ENCODE peak calls at places on chromosomes 1 and 21, in ten cellular contexts. U is CD8-positive, alpha-beta T cell; X is HCT116; C is OCI-LY7; F is MM.1S; W is aorta; Y is endodermal cell; J is right cardiac atrium; E is upper lobe of right lung; A is BE2C. N is an unnamed sample. For H3K9me3 and H3K4me1, the result is how much of the 10 kb centered on the place peaks cover.

GRCh38 chr1:1359668-1360468 is 1.5 kb upstream of the MXRA8 start:
- DNase-seq in U (no peak), X (no peak), C (no peak), F (no peak), W (peak), Y (no peak), J (peak), E (peak), A (peak), N (no peak)

GRCh38 chr1:71948561-71948960 is 333.8 kb downstream of the NEGR1 start:
- DNase-seq in U (no peak), X (no peak), C (no peak), F (no peak), W (no peak), Y (no peak), J (no peak), E (no peak), A (no peak), N (no peak)

GRCh38 chr1:231517076-231517475 is 11.4 kb upstream of the TSNAX start:
- DNase-seq in U (no peak), X (no peak), C (no peak), F (no peak), W (no peak), Y (no peak), J (no peak), E (no peak), A (no peak), N (no peak)

GRCh38 chr1:209838537-209838936 is 10.8 kb downstream of the UTP25 start:
- DNase-seq in U (no peak), X (no peak), C (no peak), F (no peak), W (no peak), Y (no peak), J (no peak), E (peak), A (no peak), N (no peak)

GRCh38 chr1:50978852-50979781 is 9.1 kb downstream of the CDKN2C start:
- DNase-seq in U (no peak), X (no peak), C (peak), F (peak), W (no peak), Y (peak), J (no peak), E (no peak), A (peak), N (peak)

GRCh38 chr1:213041443-213041842 is 9.6 kb upstream of the RPS6KC1 start:
- DNase-seq in U (no peak), X (no peak), C (no peak), F (no peak), W (no peak), Y (no peak), J (no peak), E (no peak), A (no peak), N (peak)

GRCh38 chr1:113846391-113847035 is 25.0 kb downstream of the PTPN22 start:
- DNase-seq in U (no peak), X (no peak), C (no peak), F (no peak), W (no peak), Y (no peak), J (no peak), E (no peak), A (no peak), N (no peak)

GRCh38 chr1:115507916-115508315 is 133.9 kb upstream of the VANGL1 start:
- DNase-seq in U (no peak), X (no peak), C (no peak), F (no peak), W (no peak), Y (no peak), J (no peak), E (no peak), A (no peak), N (no peak)

GRCh38 chr1:209335090-209335692 is 248.3 kb upstream of the CAMK1G start:
- DNase-seq in U (no peak), X (peak), C (peak), F (peak), W (no peak), Y (peak), J (no peak), E (no peak), A (peak), N (peak)

GRCh38 chr1:6873298-6874015 is 88.2 kb downstream of the CAMTA1 start:
- DNase-seq in U (no peak), X (no peak), C (no peak), F (no peak), W (no peak), Y (no peak), J (no peak), E (no peak), A (no peak), N (no peak)

GRCh38 chr1:39926343-39926769 is 24.6 kb upstream of the MYCL start:
- DNase-seq in U (no peak), X (no peak), C (peak), F (no peak), W (no peak), Y (peak), J (peak), E (peak), A (peak), N (no peak)

GRCh38 chr1:27402349-27402754 is 9.9 kb downstream of the GPR3 start:
- DNase-seq in U (no peak), X (no peak), C (no peak), F (no peak), W (peak), Y (peak), J (peak), E (peak), A (no peak), N (no peak)

GRCh38 chr1:59484090-59484489 is 187.2 kb downstream of the FGGY start:
- DNase-seq in U (no peak), X (peak), C (no peak), F (no peak), W (no peak), Y (no peak), J (no peak), E (no peak), A (peak), N (no peak)

GRCh38 chr21:27649323-27649722 is 682.4 kb upstream of the ADAMTS5 start:
- DNase-seq in U (no peak), X (no peak), C (no peak), F (no peak), W (no peak), Y (no peak), J (no peak), E (no peak), A (no peak), N (no peak)

GRCh38 chr1:18929686-18930085 is 26.8 kb downstream of the IFFO2 start:
- DNase-seq in U (no peak), X (no peak), C (no peak), F (no peak), W (no peak), Y (no peak), J (no peak), E (no peak), A (no peak), N (no peak)

GRCh38 chr21:36658926-36659325 is 40.0 kb upstream of the SIM2 start:
- DNase-seq in U (no peak), X (no peak), C (no peak), F (no peak), W (no peak), Y (no peak), J (no peak), E (no peak), A (no peak), N (no peak)

GRCh38 chr1:153626929-153627796 is at the start of gene S100A13:
- DNase-seq in U (no peak), X (peak), C (peak), F (no peak), W (peak), Y (peak), J (peak), E (peak), A (peak), N (peak)

GRCh38 chr1:154479764-154480421 is 22.1 kb upstream of the TDRD10 start:
- DNase-seq in U (peak), X (peak), C (peak), F (peak), W (peak), Y (peak), J (peak), E (no peak), A (peak), N (peak)

GRCh38 chr1:47817861-47818260 is 179.3 kb downstream of the TRABD2B start:
- DNase-seq in U (no peak), X (no peak), C (no peak), F (no peak), W (no peak), Y (no peak), J (no peak), E (no peak), A (no peak), N (no peak)

GRCh38 chr1:181100015-181100905 is 11.8 kb downstream of the IER5 start:
- DNase-seq in U (no peak), X (no peak), C (no peak), F (no peak), W (no peak), Y (peak), J (no peak), E (no peak), A (peak), N (no peak)

GRCh38 chr1:30668026-30668425 is 55.4 kb downstream of the MATN1 start:
- DNase-seq in U (no peak), X (no peak), C (peak), F (no peak), W (no peak), Y (peak), J (no peak), E (peak), A (no peak), N (no peak)

GRCh38 chr1:165259236-165259635 is 97.3 kb downstream of the LMX1A start:
- DNase-seq in U (no peak), X (no peak), C (no peak), F (no peak), W (no peak), Y (no peak), J (no peak), E (no peak), A (no peak), N (no peak)

GRCh38 chr1:45622267-45622890 is 1.5 kb downstream of the CCDC17 start:
- DNase-seq in U (no peak), X (no peak), C (no peak), F (no peak), W (no peak), Y (peak), J (peak), E (no peak), A (no peak), N (no peak)

GRCh38 chr21:32726742-32727477 is 903 bp downstream of the SYNJ1 start:
- DNase-seq in U (no peak), X (no peak), C (peak), F (peak), W (peak), Y (peak), J (no peak), E (no peak), A (peak), N (peak)

GRCh38 chr21:31213787-31214186 is 130.3 kb downstream of the TIAM1 start:
- DNase-seq in U (no peak), X (no peak), C (no peak), F (no peak), W (no peak), Y (no peak), J (no peak), E (no peak), A (no peak), N (no peak)

GRCh38 chr1:112704511-112704907 is 2.4 kb downstream of the RHOC start:
- DNase-seq in U (no peak), X (no peak), C (no peak), F (no peak), W (no peak), Y (no peak), J (no peak), E (no peak), A (no peak), N (no peak)

GRCh38 chr1:46446646-46447498 is 42.8 kb upstream of the DMBX1 start:
- DNase-seq in U (peak), X (peak), C (peak), F (peak), W (peak), Y (peak), J (peak), E (peak), A (peak), N (peak)

GRCh38 chr1:202149566-202149965 is 5.0 kb upstream of the ARL8A start:
- DNase-seq in U (no peak), X (no peak), C (no peak), F (no peak), W (no peak), Y (no peak), J (no peak), E (no peak), A (no peak), N (no peak)

GRCh38 chr21:34498623-34499022 is 13.4 kb downstream of the KCNE1 start:
- DNase-seq in U (no peak), X (no peak), C (no peak), F (no peak), W (no peak), Y (no peak), J (no peak), E (no peak), A (no peak), N (no peak)

GRCh38 chr1:184827600-184828368 is 73.1 kb upstream of the EDEM3 start:
- DNase-seq in U (no peak), X (no peak), C (no peak), F (peak), W (no peak), Y (peak), J (no peak), E (no peak), A (no peak), N (no peak)

GRCh38 chr1:36034692-36035091 is 49.2 kb upstream of the TEKT2 start:
- DNase-seq in U (no peak), X (no peak), C (no peak), F (no peak), W (no peak), Y (no peak), J (no peak), E (no peak), A (no peak), N (no peak)

GRCh38 chr1:42305639-42306038 is 29.4 kb downstream of the FOXJ3 start:
- DNase-seq in U (no peak), X (no peak), C (no peak), F (no peak), W (no peak), Y (no peak), J (no peak), E (no peak), A (no peak), N (no peak)

GRCh38 chr1:42298520-42298919 is 36.5 kb downstream of the FOXJ3 start:
- DNase-seq in U (no peak), X (no peak), C (no peak), F (no peak), W (no peak), Y (no peak), J (no peak), E (no peak), A (no peak), N (no peak)

GRCh38 chr1:42306977-42307376 is 28.1 kb downstream of the FOXJ3 start:
- DNase-seq in U (no peak), X (no peak), C (no peak), F (no peak), W (no peak), Y (no peak), J (no peak), E (no peak), A (no peak), N (no peak)

GRCh38 chr1:42302034-42302433 is 33.0 kb downstream of the FOXJ3 start:
- DNase-seq in U (no peak), X (no peak), C (no peak), F (no peak), W (no peak), Y (no peak), J (no peak), E (no peak), A (no peak), N (no peak)
- H3K9me3 ChIP-seq in U (under half), X (under half), C (under half), F (under half), W (under half), Y (under half), J (under half), E (under half), A (under half), N (under half)

DNA sequence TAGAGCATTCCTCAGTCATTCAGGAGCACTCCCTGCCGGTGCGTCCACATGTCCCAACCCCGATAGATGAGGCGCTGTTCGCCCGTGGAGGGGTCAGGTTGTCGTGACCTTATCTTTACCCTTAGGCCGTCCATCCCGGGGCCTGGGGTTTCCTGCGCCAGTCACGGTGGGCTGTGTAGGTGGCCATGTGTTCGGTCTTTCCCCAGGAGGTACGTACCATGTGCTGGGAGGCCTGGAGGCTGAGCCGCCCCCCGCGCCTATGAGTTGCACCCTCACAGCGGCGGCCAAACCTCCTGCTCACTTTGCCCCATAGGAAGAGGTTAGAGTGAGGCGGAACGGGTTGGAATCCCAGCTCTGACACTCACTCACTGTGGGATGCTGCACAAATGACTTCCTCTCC is 35.3 kb downstream of the UMODL1 start:
- DNase-seq in U (no peak), X (no peak), C (no peak), F (no peak), W (peak), Y (no peak), J (no peak), E (no peak), A (no peak), N (no peak)
- H3K4me1 ChIP-seq in U (under half), X (under half), C (under half), F (under half), W (under half), Y (under half), J (under half), E (under half), A (under half), N (under half)

GRCh38 chr21:8993284-8993942 is 1528.0 kb upstream of the TPTE start:
- DNase-seq in U (no peak), X (no peak), C (no peak), F (no peak), W (no peak), Y (no peak), J (no peak), E (no peak), A (no peak), N (no peak)
- H3K9me3 ChIP-seq in U (under half), X (under half), C (half or more), F (under half), W (under half), Y (half or more), J (under half), E (under half), A (under half), N (under half)

DNA sequence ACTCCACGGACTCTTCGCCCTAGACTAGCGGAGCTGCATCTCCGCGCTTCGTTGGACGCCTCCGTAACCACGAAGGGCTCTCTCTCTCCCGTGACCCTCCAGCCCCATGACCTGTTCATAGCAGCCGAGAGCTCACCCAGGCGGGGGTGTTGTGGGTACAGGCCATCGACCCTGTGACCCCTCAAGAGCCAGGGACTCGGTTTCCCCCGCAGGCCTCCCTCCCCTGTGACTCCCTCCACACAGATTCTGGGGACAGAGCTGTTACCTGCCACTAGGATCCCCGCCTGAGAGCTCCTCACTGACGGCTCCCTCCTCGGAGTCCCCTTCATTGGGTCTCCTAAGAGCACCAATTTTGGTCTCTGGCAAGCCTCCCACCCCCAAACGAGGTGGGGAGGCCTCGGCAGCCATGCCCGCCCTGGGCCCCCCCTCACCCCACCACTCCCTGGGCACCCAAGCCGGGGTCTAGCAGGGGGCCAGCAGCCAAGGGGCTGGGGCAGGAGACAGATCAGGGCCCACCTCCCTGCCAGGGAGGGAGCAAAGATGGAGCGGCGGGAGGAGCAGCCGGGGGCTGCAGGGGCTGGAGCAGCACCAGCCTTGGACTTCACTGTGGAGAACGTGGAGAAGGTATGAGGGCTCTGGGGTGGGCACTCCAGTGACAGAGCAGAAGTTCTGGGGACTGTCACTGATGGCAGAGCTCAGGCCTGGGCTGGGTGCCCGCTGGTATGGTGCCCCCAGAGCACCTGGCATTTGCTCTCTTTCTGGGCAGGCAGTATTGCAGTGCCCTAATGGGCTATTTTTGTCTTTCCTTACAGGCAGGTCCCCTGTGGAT is 525 bp downstream of the IPO13 start:
- DNase-seq in U (no peak), X (no peak), C (no peak), F (no peak), W (no peak), Y (no peak), J (no peak), E (no peak), A (no peak), N (no peak)
- H3K4me1 ChIP-seq in U (under half), X (under half), C (under half), F (under half), W (under half), Y (under half), J (under half), E (under half), A (under half), N (under half)

GRCh38 chr21:19049567-19049966 is 646.0 kb upstream of the TMPRSS15 start:
- DNase-seq in U (no peak), X (no peak), C (no peak), F (no peak), W (no peak), Y (no peak), J (no peak), E (no peak), A (no peak), N (no peak)
- H3K9me3 ChIP-seq in U (under half), X (under half), C (under half), F (under half), W (under half), Y (under half), J (under half), E (under half), A (under half), N (under half)

DNA sequence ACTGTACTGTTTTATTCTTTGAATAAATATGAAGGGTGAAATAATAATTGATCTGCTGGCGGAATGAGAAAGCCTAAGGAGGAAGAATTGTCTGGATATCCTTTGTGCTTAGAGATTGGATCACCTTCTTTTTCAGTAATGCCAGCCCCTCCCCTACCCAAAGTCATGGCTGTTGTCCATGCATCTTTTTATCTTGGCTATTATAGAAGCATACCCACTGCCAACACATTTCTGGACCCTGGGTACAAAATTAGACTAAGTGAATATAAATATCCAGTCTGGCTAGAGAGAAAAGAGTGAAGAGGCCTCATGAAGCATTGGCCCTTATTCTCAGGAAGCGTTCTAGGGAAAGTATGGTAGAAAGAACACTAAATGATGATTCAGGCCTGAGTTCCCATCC is 28.1 kb downstream of the AK4 start:
- DNase-seq in U (no peak), X (no peak), C (no peak), F (no peak), W (no peak), Y (no peak), J (no peak), E (no peak), A (no peak), N (no peak)
- H3K4me1 ChIP-seq in U (under half), X (half or more), C (under half), F (under half), W (under half), Y (under half), J (under half), E (under half), A (under half), N (under half)

GRCh38 chr1:2856076-2856390 is 54.5 kb upstream of the TTC34 start:
- DNase-seq in U (no peak), X (no peak), C (no peak), F (no peak), W (peak), Y (no peak), J (no peak), E (no peak), A (no peak), N (no peak)
- H3K9me3 ChIP-seq in U (under half), X (under half), C (under half), F (under half), W (under half), Y (under half), J (under half), E (under half), A (under half), N (under half)

N was measured in HAP-1.